ENCODE peak calls at places on chromosomes 12 and 14, in four cellular contexts. C is GM12878, M is HepG2, W is K562. V is an unnamed sample.

GRCh38 chr14:80664576-80664975 is 277.0 kb downstream of the CEP128 start:
- DNase-seq in M (peak), C (no peak), W (no peak), V (no peak)

GRCh38 chr12:1063852-1064251 is 72.8 kb downstream of the ERC1 start:
- DNase-seq in M (no peak), W (no peak), C (no peak), V (no peak)

GRCh38 chr14:77376380-77376770 is 519 bp downstream of the TMED8 start:
- DNase-seq in M (no peak), C (no peak), W (peak), V (peak)

GRCh38 chr12:3097836-3098235 is 20.7 kb downstream of the TSPAN9 start:
- DNase-seq in C (no peak), M (peak), W (no peak), V (peak)

GRCh38 chr12:68420225-68421008 is 88.3 kb upstream of the MDM1 start:
- DNase-seq in C (no peak), M (no peak), W (no peak), V (no peak)

GRCh38 chr12:12715459-12716150 is 1.6 kb upstream of the CDKN1B start:
- DNase-seq in W (no peak), C (no peak), M (no peak), V (no peak)

GRCh38 chr12:33265900-33266299 is 173.7 kb downstream of the SYT10 start:
- DNase-seq in C (no peak), M (no peak), W (no peak), V (no peak)

GRCh38 chr12:41264281-41264680 is 76.2 kb downstream of the PDZRN4 start:
- DNase-seq in W (no peak), C (no peak), M (peak), V (peak)

GRCh38 chr12:51601241-51601640 is 10.2 kb downstream of the SCN8A start:
- DNase-seq in W (no peak), C (no peak), M (no peak), V (no peak)

GRCh38 chr12:4978737-4979136 is 64.9 kb upstream of the KCNA5 start:
- DNase-seq in M (no peak), W (no peak), C (no peak), V (no peak)

GRCh38 chr14:93003945-93004698 is 81.2 kb downstream of the CHGA start:
- DNase-seq in C (no peak), W (no peak), M (no peak), V (peak)
- TF ChIP-seq MXI1 in C (no peak), W (no peak), M (no peak), V (peak)

DNA sequence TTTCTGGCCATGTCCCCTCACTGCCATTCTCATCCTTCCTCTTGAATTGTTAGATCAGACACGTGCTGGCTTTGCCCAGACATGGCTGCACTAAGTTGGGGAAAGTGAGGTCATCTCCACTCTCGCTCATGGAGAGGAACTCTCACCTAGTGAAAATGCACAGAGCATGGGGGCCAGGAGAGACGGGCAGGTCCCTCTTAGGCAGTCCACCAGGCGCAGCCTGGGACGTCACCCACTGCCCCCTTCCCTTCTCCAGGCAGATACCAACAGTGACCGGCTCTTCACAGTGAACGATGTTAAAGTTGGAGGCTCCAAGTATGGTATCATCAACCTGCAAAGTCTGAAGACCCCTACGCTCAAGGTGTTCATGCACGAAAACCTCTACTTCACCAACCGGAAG is 19.4 kb downstream of the DCAF4 start:
- DNase-seq in W (no peak), C (no peak), M (no peak), V (no peak)
- H3K4me3 ChIP-seq in W (no peak), C (no peak), M (no peak), V (no peak)

GRCh38 chr14:59044707-59045106 is 143.8 kb upstream of the DAAM1 start:
- DNase-seq in M (no peak), W (no peak), C (no peak), V (no peak)
- TF ChIP-seq TAF1 in M (no peak), W (no peak), C (no peak), V (no peak)

GRCh38 chr12:70317781-70318180 is 48.3 kb upstream of the KCNMB4 start:
- DNase-seq in M (no peak), W (no peak), C (peak), V (no peak)
- TF ChIP-seq MXI1 in M (no peak), W (no peak), C (peak), V (no peak)

GRCh38 chr12:18345021-18345735 is 83.9 kb downstream of the PIK3C2G start:
- DNase-seq in M (no peak), C (no peak), W (no peak), V (no peak)
- H3K4me3 ChIP-seq in M (no peak), C (no peak), W (no peak), V (no peak)

GRCh38 chr12:104495786-104496185 is 39.0 kb downstream of the CHST11 start:
- DNase-seq in W (no peak), C (no peak), M (no peak), V (no peak)

GRCh38 chr12:104493504-104493903 is 36.8 kb downstream of the CHST11 start:
- DNase-seq in M (no peak), W (no peak), C (no peak), V (no peak)

GRCh38 chr12:104494816-104495158 is 38.0 kb downstream of the CHST11 start:
- DNase-seq in C (peak), M (no peak), W (no peak), V (no peak)

GRCh38 chr12:104496336-104496735 is 39.6 kb downstream of the CHST11 start:
- DNase-seq in W (no peak), C (no peak), M (no peak), V (peak)

GRCh38 chr12:104494137-104494815 is 37.5 kb downstream of the CHST11 start:
- DNase-seq in M (no peak), C (peak), W (peak), V (no peak)
- TF ChIP-seq TAF1 in M (no peak), C (no peak), W (no peak), V (no peak)

V was measured in SK-N-SH.